ENCODE peak calls at places on chromosomes 4 and X, in five cellular contexts. G is right lobe of liver, D is tibial artery, Y is NCI-H446 treated with DMSO at 0.1 percent for 48 hours, E is AG04450. M is an unnamed sample.

GRCh38 chrX:103941201-103941975 is 21.0 kb upstream of the TMSB15B start:
- DNase-seq in D (no peak), E (no peak), G (no peak), Y (peak; percentile 1), M (no peak)

GRCh38 chr4:94410678-94411206 is 41.0 kb upstream of the PDLIM5 start:
- DNase-seq in E (no peak), G (peak; percentile 89), D (peak; percentile 97), Y (peak; percentile 76), M (no peak)

GRCh38 chr4:106287353-106287969 is 28.5 kb downstream of the TBCK start:
- DNase-seq in D (no peak), G (no peak), E (peak; percentile 67), Y (no peak), M (no peak)

GRCh38 chr4:45317276-45317675 is 590.9 kb upstream of the GNPDA2 start:
- DNase-seq in E (no peak), Y (no peak), D (no peak), G (no peak), M (no peak)

GRCh38 chrX:46704767-46705386 is 54.0 kb downstream of the SLC9A7 start:
- DNase-seq in Y (no peak), G (no peak), D (no peak), E (no peak), M (no peak)

GRCh38 chr4:7034262-7035081 is 8.7 kb upstream of the TADA2B start:
- DNase-seq in G (peak; percentile 81), D (no peak), E (no peak), Y (no peak), M (peak; percentile 80)

GRCh38 chr4:140876597-140877364 is 120.6 kb upstream of the TBC1D9 start:
- DNase-seq in E (peak; percentile 13), G (no peak), Y (peak; percentile 41), D (no peak), M (no peak)

GRCh38 chr4:153594208-153594607 is 89.9 kb upstream of the TLR2 start:
- DNase-seq in G (no peak), D (no peak), E (peak; percentile 4), Y (no peak), M (no peak)

GRCh38 chr4:89217594-89217993 is 90.0 kb downstream of the GPRIN3 start:
- DNase-seq in Y (no peak), E (no peak), G (no peak), D (no peak), M (no peak)

M was measured in upper lobe of right lung.